ENCODE peak calls at places on chromosomes 16 and 17, in six cellular contexts. One of them, this sample, is unnamed.
A peak's percentile ranks its signal among the peaks of the same experiment; 100 is the strongest.

GRCh38 chr17:66829386-66829864 is 5.5 kb upstream of the CACNG5 start:
- DNase-seq in foreskin fibroblast: peak; percentile 85
- DNase-seq in AG09319: peak; percentile 22
- DNase-seq in endothelial cell: peak; percentile 76
- DNase-seq in Caco-2: peak; percentile 66
- DNase-seq in cardiac muscle cell: peak; percentile 82
- DNase-seq in this sample: peak; percentile 49

GRCh38 chr16:35311475-35311874 is 1852.1 kb downstream of the TP53TG3F start:
- DNase-seq in endothelial cell: no peak
- DNase-seq in foreskin fibroblast: no peak
- DNase-seq in Caco-2: no peak
- DNase-seq in AG09319: no peak
- DNase-seq in cardiac muscle cell: no peak
- DNase-seq in this sample: no peak

GRCh38 chr16:70495425-70496182 is 27.8 kb downstream of the COG4 start:
- DNase-seq in foreskin fibroblast: no peak
- DNase-seq in Caco-2: no peak
- DNase-seq in AG09319: no peak
- DNase-seq in cardiac muscle cell: no peak
- DNase-seq in endothelial cell: no peak
- DNase-seq in this sample: no peak

GRCh38 chr17:15361151-15361550 is 19.8 kb upstream of the TEKT3 start:
- DNase-seq in foreskin fibroblast: no peak
- DNase-seq in endothelial cell: no peak
- DNase-seq in Caco-2: no peak
- DNase-seq in cardiac muscle cell: no peak
- DNase-seq in AG09319: no peak
- DNase-seq in this sample: no peak

GRCh38 chr17:36665417-36665816 is 64.0 kb downstream of the MRM1 start:
- DNase-seq in AG09319: no peak
- DNase-seq in foreskin fibroblast: no peak
- DNase-seq in cardiac muscle cell: no peak
- DNase-seq in endothelial cell: no peak
- DNase-seq in Caco-2: no peak
- DNase-seq in this sample: peak; percentile 65

GRCh38 chr16:58022601-58023371 is 2.8 kb upstream of the MMP15 start:
- DNase-seq in foreskin fibroblast: peak; percentile 94
- DNase-seq in cardiac muscle cell: peak; percentile 82
- DNase-seq in endothelial cell: no peak
- DNase-seq in AG09319: no peak
- DNase-seq in Caco-2: no peak
- DNase-seq in this sample: peak; percentile 59

GRCh38 chr16:83714286-83714685 is 93.5 kb upstream of the HSBP1 start:
- DNase-seq in endothelial cell: no peak
- DNase-seq in AG09319: no peak
- DNase-seq in Caco-2: no peak
- DNase-seq in foreskin fibroblast: no peak
- DNase-seq in cardiac muscle cell: no peak
- DNase-seq in this sample: no peak

GRCh38 chr16:86046026-86046713 is 147.2 kb downstream of the IRF8 start:
- DNase-seq in endothelial cell: no peak
- DNase-seq in foreskin fibroblast: no peak
- DNase-seq in cardiac muscle cell: no peak
- DNase-seq in Caco-2: peak; percentile 58
- DNase-seq in AG09319: no peak
- DNase-seq in this sample: no peak

GRCh38 chr17:80738406-80738805 is 193.8 kb downstream of the RPTOR start:
- DNase-seq in Caco-2: no peak
- DNase-seq in foreskin fibroblast: no peak
- DNase-seq in endothelial cell: no peak
- DNase-seq in cardiac muscle cell: no peak
- DNase-seq in AG09319: no peak
- DNase-seq in this sample: no peak

GRCh38 chr17:45646288-45646988 is 137.7 kb upstream of the CRHR1 start:
- DNase-seq in AG09319: no peak
- DNase-seq in endothelial cell: no peak
- DNase-seq in foreskin fibroblast: no peak
- DNase-seq in cardiac muscle cell: no peak
- DNase-seq in Caco-2: no peak
- DNase-seq in this sample: no peak

GRCh38 chr17:3043737-3044365 is 19.6 kb downstream of the OR1D5 start:
- DNase-seq in cardiac muscle cell: no peak
- DNase-seq in foreskin fibroblast: no peak
- DNase-seq in endothelial cell: peak; percentile 51
- DNase-seq in Caco-2: no peak
- DNase-seq in AG09319: no peak
- DNase-seq in this sample: no peak

GRCh38 chr16:88058136-88058535 is 106.9 kb downstream of the BANP start:
- DNase-seq in foreskin fibroblast: no peak
- DNase-seq in endothelial cell: no peak
- DNase-seq in cardiac muscle cell: no peak
- DNase-seq in Caco-2: peak; percentile 11
- DNase-seq in AG09319: no peak
- DNase-seq in this sample: no peak

GRCh38 chr17:57401556-57402488 is 145.5 kb downstream of the MSI2 start:
- DNase-seq in endothelial cell: peak; percentile 36
- DNase-seq in AG09319: no peak
- DNase-seq in Caco-2: no peak
- DNase-seq in cardiac muscle cell: no peak
- DNase-seq in foreskin fibroblast: no peak
- DNase-seq in this sample: no peak

GRCh38 chr17:56011406-56012131 is 141.7 kb upstream of the ANKFN1 start:
- DNase-seq in foreskin fibroblast: no peak
- DNase-seq in AG09319: no peak
- DNase-seq in endothelial cell: no peak
- DNase-seq in cardiac muscle cell: no peak
- DNase-seq in Caco-2: no peak
- DNase-seq in this sample: no peak

GRCh38 chr17:68646626-68647526 is 45.7 kb upstream of the FAM20A start:
- DNase-seq in Caco-2: no peak
- DNase-seq in cardiac muscle cell: peak; percentile 37
- DNase-seq in endothelial cell: no peak
- DNase-seq in foreskin fibroblast: peak; percentile 52
- DNase-seq in AG09319: no peak
- DNase-seq in this sample: no peak

GRCh38 chr17:45942284-45942683 is 47.9 kb downstream of the MAPT start:
- DNase-seq in cardiac muscle cell: peak; percentile 20
- DNase-seq in endothelial cell: no peak
- DNase-seq in AG09319: no peak
- DNase-seq in Caco-2: no peak
- DNase-seq in foreskin fibroblast: peak; percentile 54
- DNase-seq in this sample: no peak

GRCh38 chr17:32894245-32894644 is 17.3 kb upstream of the MYO1D start:
- DNase-seq in AG09319: no peak
- DNase-seq in cardiac muscle cell: no peak
- DNase-seq in foreskin fibroblast: no peak
- DNase-seq in endothelial cell: no peak
- DNase-seq in Caco-2: peak; percentile 49
- DNase-seq in this sample: no peak

GRCh38 chr17:50397111-50397918 is at the start of gene LRRC59:
- DNase-seq in foreskin fibroblast: peak; percentile 95
- DNase-seq in cardiac muscle cell: peak; percentile 89
- DNase-seq in Caco-2: peak; percentile 96
- DNase-seq in endothelial cell: peak; percentile 95
- DNase-seq in AG09319: peak; percentile 52
- DNase-seq in this sample: peak; percentile 86

GRCh38 chr17:39150104-39150634 is 1.3 kb downstream of the PLXDC1 start:
- DNase-seq in foreskin fibroblast: no peak
- DNase-seq in AG09319: no peak
- DNase-seq in cardiac muscle cell: no peak
- DNase-seq in endothelial cell: no peak
- DNase-seq in Caco-2: no peak
- DNase-seq in this sample: no peak
- TF ChIP-seq CTCF in foreskin fibroblast: no peak
- TF ChIP-seq CTCF in AG09319: no peak
- TF ChIP-seq CTCF in cardiac muscle cell: no peak
- TF ChIP-seq CTCF in endothelial cell: no peak
- TF ChIP-seq CTCF in Caco-2: no peak
- TF ChIP-seq CTCF in this sample: no peak

GRCh38 chr17:62178579-62178978 is 113.5 kb upstream of the MED13 start:
- DNase-seq in cardiac muscle cell: peak; percentile 11
- DNase-seq in Caco-2: peak; percentile 45
- DNase-seq in foreskin fibroblast: peak; percentile 74
- DNase-seq in endothelial cell: no peak
- DNase-seq in AG09319: no peak
- DNase-seq in this sample: peak; percentile 39
- TF ChIP-seq CTCF in cardiac muscle cell: no peak
- TF ChIP-seq CTCF in Caco-2: no peak
- TF ChIP-seq CTCF in foreskin fibroblast: no peak
- TF ChIP-seq CTCF in endothelial cell: no peak
- TF ChIP-seq CTCF in AG09319: no peak
- TF ChIP-seq CTCF in this sample: no peak

DNA sequence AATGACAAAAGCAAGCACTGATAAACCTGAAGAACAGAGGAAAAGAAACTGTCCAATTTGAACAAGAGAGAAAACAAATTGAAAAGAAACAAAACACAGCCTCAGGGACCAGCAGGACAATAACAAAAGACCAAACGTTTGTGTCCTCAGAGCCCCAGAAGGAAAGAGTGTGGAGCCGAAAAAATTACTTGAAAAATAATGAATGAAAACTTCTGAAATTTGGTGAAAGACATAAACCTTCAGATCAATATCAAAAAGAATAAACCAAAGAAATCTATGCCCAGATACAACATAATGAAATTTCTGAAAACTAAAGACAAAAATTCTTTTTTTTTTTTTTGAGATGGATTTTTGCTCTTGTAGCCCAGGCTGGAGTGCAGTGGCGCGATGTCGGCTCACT is 45.6 kb downstream of the CCDC57 start:
- DNase-seq in cardiac muscle cell: no peak
- DNase-seq in Caco-2: no peak
- DNase-seq in AG09319: no peak
- DNase-seq in endothelial cell: no peak
- DNase-seq in foreskin fibroblast: no peak
- DNase-seq in this sample: no peak
- TF ChIP-seq CTCF in cardiac muscle cell: no peak
- TF ChIP-seq CTCF in Caco-2: no peak
- TF ChIP-seq CTCF in AG09319: no peak
- TF ChIP-seq CTCF in endothelial cell: no peak
- TF ChIP-seq CTCF in foreskin fibroblast: no peak
- TF ChIP-seq CTCF in this sample: no peak

DNA sequence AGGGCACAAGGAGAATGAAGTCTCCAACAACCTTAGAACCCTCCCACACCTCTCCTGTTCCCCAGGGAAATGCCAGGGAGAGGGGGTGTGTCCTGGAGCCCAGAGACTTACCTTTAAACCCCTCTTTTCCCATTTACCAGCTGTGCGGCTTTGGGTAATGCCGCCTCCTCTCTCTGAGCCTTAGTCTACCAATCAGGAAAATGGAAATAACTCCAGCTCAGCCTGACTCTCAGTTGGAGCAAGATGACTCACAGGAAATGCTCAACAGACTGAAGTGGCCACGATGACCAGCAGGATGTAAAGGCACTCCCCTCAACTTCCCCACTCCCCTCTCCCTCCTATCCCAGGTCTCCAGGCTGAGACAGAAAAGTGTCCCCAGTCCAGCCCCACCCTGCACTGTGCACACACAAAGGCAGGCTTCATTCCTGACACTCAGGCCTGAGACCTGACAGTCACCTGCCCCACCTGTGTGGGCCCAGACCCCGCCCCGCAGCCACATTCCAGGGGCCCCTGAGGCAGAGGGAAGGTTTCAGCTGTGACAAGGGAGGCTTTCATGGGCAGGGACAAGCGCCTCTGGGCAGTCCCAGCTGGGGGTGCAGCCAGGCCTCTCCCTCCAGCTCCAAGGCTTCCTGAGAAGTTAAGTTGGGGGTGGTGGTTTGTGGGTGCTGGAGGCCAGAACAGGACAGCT is 3.0 kb upstream of the KRT15 start:
- DNase-seq in cardiac muscle cell: peak; percentile 67
- DNase-seq in endothelial cell: no peak
- DNase-seq in foreskin fibroblast: peak; percentile 79
- DNase-seq in Caco-2: peak; percentile 99
- DNase-seq in AG09319: peak; percentile 28
- DNase-seq in this sample: peak; percentile 77
- TF ChIP-seq CTCF in cardiac muscle cell: no peak
- TF ChIP-seq CTCF in endothelial cell: no peak
- TF ChIP-seq CTCF in foreskin fibroblast: no peak
- TF ChIP-seq CTCF in Caco-2: no peak
- TF ChIP-seq CTCF in AG09319: no peak
- TF ChIP-seq CTCF in this sample: no peak

GRCh38 chr16:7691533-7691932 is 358.9 kb downstream of the RBFOX1 start:
- DNase-seq in Caco-2: no peak
- DNase-seq in AG09319: no peak
- DNase-seq in foreskin fibroblast: no peak
- DNase-seq in cardiac muscle cell: no peak
- DNase-seq in endothelial cell: no peak
- DNase-seq in this sample: no peak

GRCh38 chr16:7688811-7689210 is 356.2 kb downstream of the RBFOX1 start:
- DNase-seq in endothelial cell: no peak
- DNase-seq in cardiac muscle cell: no peak
- DNase-seq in foreskin fibroblast: no peak
- DNase-seq in Caco-2: no peak
- DNase-seq in AG09319: no peak
- DNase-seq in this sample: no peak

DNA sequence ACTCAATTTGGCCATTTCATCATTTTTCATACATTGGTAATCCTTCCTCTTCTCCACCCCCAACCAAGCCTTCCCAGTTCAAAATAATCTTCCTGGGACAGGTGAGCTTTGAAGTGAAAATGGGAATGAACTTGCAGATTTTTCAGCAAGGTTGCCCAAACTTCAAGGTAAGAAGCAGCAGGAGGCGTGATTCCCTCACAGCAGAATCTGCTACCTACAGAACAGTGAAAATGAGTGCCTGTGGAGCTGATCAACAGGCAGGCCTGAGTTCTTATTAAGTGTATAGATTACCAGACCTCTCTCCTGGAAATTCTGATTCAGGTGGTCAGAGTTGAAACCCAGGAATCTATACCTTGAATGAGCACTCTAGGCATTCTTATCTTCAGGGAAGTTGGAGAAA is 356.6 kb downstream of the RBFOX1 start:
- DNase-seq in endothelial cell: no peak
- DNase-seq in foreskin fibroblast: no peak
- DNase-seq in cardiac muscle cell: no peak
- DNase-seq in AG09319: no peak
- DNase-seq in Caco-2: no peak
- DNase-seq in this sample: no peak
- TF ChIP-seq CTCF in endothelial cell: no peak
- TF ChIP-seq CTCF in foreskin fibroblast: no peak
- TF ChIP-seq CTCF in cardiac muscle cell: no peak
- TF ChIP-seq CTCF in AG09319: no peak
- TF ChIP-seq CTCF in Caco-2: no peak
- TF ChIP-seq CTCF in this sample: no peak

DNA sequence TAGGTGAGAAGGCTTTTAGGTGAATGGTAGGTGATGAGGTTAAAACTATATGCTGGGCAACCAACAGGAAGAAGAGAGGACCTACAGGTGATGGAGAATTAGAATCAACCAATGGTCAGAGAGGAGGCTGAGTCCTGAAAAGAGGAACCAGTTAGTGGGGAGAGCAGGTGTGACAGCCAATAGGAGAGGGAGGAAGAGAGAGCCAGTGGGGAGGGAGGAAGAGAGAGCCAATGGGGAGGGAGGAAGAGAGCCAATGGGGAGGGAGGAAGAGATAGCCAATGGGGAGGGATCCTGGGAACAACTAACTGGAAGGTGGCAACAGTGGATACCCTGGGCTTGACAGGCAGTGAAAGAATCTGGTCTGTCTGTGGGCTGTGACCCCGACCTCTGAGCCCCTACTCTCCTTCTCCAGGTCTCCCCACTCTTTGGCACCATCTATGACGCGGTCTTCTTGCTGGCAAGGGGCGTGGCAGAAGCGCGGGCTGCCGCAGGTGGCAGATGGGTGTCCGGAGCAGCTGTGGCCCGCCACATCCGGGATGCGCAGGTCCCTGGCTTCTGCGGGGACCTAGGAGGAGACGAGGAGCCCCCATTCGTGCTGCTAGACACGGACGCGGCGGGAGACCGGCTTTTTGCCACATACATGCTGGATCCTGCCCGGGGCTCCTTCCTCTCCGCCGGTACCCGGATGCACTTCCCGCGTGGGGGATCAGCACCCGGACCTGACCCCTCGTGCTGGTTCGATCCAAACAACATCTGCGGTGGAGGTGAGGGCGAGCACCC is 3.7 kb downstream of the GUCY2D start:
- DNase-seq in endothelial cell: no peak
- DNase-seq in cardiac muscle cell: no peak
- DNase-seq in AG09319: no peak
- DNase-seq in foreskin fibroblast: no peak
- DNase-seq in Caco-2: no peak
- DNase-seq in this sample: no peak
- TF ChIP-seq CTCF in endothelial cell: no peak
- TF ChIP-seq CTCF in cardiac muscle cell: no peak
- TF ChIP-seq CTCF in AG09319: no peak
- TF ChIP-seq CTCF in foreskin fibroblast: no peak
- TF ChIP-seq CTCF in Caco-2: no peak
- TF ChIP-seq CTCF in this sample: no peak

This sample was measured in RWPE1.